ENCODE peak calls at places on chromosomes 11 and 22, in nine cellular contexts. H is MM.1S; U is GM12865; Z is CD8-positive, alpha-beta T cell; W is ascending aorta; V is SK-N-SH; F is AG09309; E is lower lobe of right lung; N is A549. K is an unnamed sample.
A peak's percentile ranks its signal among the peaks of the same experiment; 100 is the strongest.

GRCh38 chr11:76102772-76103171 is 103.5 kb downstream of the WNT11 start:
- DNase-seq in H (no peak), U (no peak), Z (no peak), W (no peak), V (no peak), F (no peak), E (no peak), N (no peak), K (no peak)

GRCh38 chr11:102727890-102728289 is 3.1 kb upstream of the MMP8 start:
- DNase-seq in H (no peak), U (no peak), Z (no peak), W (no peak), V (no peak), F (no peak), E (no peak), N (no peak), K (no peak)

GRCh38 chr11:27447288-27447914 is 25.2 kb downstream of the LGR4 start:
- DNase-seq in H (no peak), U (no peak), Z (no peak), W (no peak), V (no peak), F (no peak), E (no peak), N (no peak), K (no peak)

GRCh38 chr11:113991718-113992458 is 17.0 kb downstream of the HTR3A start:
- DNase-seq in H (no peak), U (no peak), Z (no peak), W (no peak), V (peak; percentile 73), F (no peak), E (no peak), N (no peak), K (no peak)

GRCh38 chr22:50542416-50542927 is 3.2 kb upstream of the KLHDC7B start:
- DNase-seq in H (no peak), U (peak; percentile 95), Z (no peak), W (no peak), V (no peak), F (no peak), E (no peak), N (no peak), K (peak; percentile 89)

GRCh38 chr11:76834151-76834550 is 26.6 kb upstream of the ACER3 start:
- DNase-seq in H (no peak), U (no peak), Z (no peak), W (no peak), V (no peak), F (no peak), E (no peak), N (no peak), K (no peak)

GRCh38 chr11:15944460-15944859 is 411.9 kb downstream of the SOX6 start:
- DNase-seq in H (no peak), U (no peak), Z (no peak), W (no peak), V (no peak), F (no peak), E (no peak), N (no peak), K (no peak)

GRCh38 chr22:20434264-20434751 is 3.3 kb downstream of the SCARF2 start:
- DNase-seq in H (no peak), U (no peak), Z (no peak), W (no peak), V (no peak), F (no peak), E (peak; percentile 27), N (no peak), K (no peak)

GRCh38 chr11:119101367-119101758 is 290 bp downstream of the DPAGT1 start:
- DNase-seq in H (peak; percentile 66), U (peak; percentile 73), Z (no peak), W (no peak), V (peak; percentile 47), F (no peak), E (no peak), N (no peak), K (no peak)

GRCh38 chr11:315516-315994 is 1.7 kb downstream of the IFITM1 start:
- DNase-seq in H (no peak), U (no peak), Z (no peak), W (no peak), V (no peak), F (no peak), E (no peak), N (no peak), K (no peak)

GRCh38 chr11:67024410-67024809 is 1.5 kb downstream of the SYT12 start:
- DNase-seq in H (peak; percentile 66), U (peak; percentile 59), Z (peak; percentile 42), W (no peak), V (no peak), F (no peak), E (no peak), N (no peak), K (no peak)

GRCh38 chr22:27534720-27535125 is 266.8 kb downstream of the MN1 start:
- DNase-seq in H (no peak), U (no peak), Z (no peak), W (no peak), V (no peak), F (peak; percentile 4), E (no peak), N (no peak), K (no peak)

GRCh38 chr22:40212126-40212525 is 34.4 kb downstream of the TNRC6B start:
- DNase-seq in H (no peak), U (no peak), Z (no peak), W (no peak), V (no peak), F (no peak), E (no peak), N (no peak), K (no peak)

GRCh38 chr22:45977551-45978274 is 751 bp upstream of the WNT7B start:
- DNase-seq in H (no peak), U (no peak), Z (no peak), W (no peak), V (peak; percentile 64), F (no peak), E (no peak), N (no peak), K (no peak)

GRCh38 chr11:64638829-64639228 is 47.8 kb downstream of the SLC22A12 start:
- DNase-seq in H (no peak), U (no peak), Z (no peak), W (no peak), V (no peak), F (no peak), E (no peak), N (no peak), K (no peak)

GRCh38 chr11:119520966-119521365 is 98.0 kb upstream of the THY1 start:
- DNase-seq in H (no peak), U (no peak), Z (no peak), W (no peak), V (no peak), F (no peak), E (no peak), N (no peak), K (no peak)

GRCh38 chr11:119592642-119593041 is 136.4 kb downstream of the NECTIN1 start:
- DNase-seq in H (no peak), U (no peak), Z (no peak), W (no peak), V (no peak), F (no peak), E (no peak), N (no peak), K (no peak)

GRCh38 chr11:66388746-66389386 is 17.3 kb upstream of the SLC29A2 start:
- DNase-seq in H (peak; percentile 72), U (peak; percentile 82), Z (peak; percentile 53), W (peak; percentile 75), V (peak; percentile 60), F (no peak), E (peak; percentile 78), N (peak; percentile 53), K (peak; percentile 31)

GRCh38 chr11:87324817-87325489 is 287.2 kb downstream of the TMEM135 start:
- DNase-seq in H (no peak), U (no peak), Z (no peak), W (no peak), V (no peak), F (no peak), E (no peak), N (no peak), K (no peak)

GRCh38 chr11:12213920-12214319 is 103.5 kb downstream of the MICAL2 start:
- DNase-seq in H (no peak), U (no peak), Z (no peak), W (no peak), V (no peak), F (no peak), E (no peak), N (no peak), K (no peak)

GRCh38 chr11:45647786-45648185 is 17.6 kb downstream of the CHST1 start:
- DNase-seq in H (no peak), U (no peak), Z (no peak), W (no peak), V (no peak), F (no peak), E (no peak), N (no peak), K (no peak)

GRCh38 chr11:120568572-120569307 is 57.2 kb downstream of the GRIK4 start:
- DNase-seq in H (no peak), U (no peak), Z (no peak), W (no peak), V (no peak), F (no peak), E (no peak), N (no peak), K (no peak)

GRCh38 chr22:48894064-48894671 is 933.5 kb downstream of the BRD1 start:
- DNase-seq in H (no peak), U (no peak), Z (no peak), W (no peak), V (no peak), F (no peak), E (no peak), N (peak; percentile 5), K (no peak)
- TF ChIP-seq CTCF in H (peak; percentile 30), U (no peak), Z (no peak), W (no peak), V (peak; percentile 21), F (no peak), E (no peak), N (no peak), K (peak; percentile 11)

DNA sequence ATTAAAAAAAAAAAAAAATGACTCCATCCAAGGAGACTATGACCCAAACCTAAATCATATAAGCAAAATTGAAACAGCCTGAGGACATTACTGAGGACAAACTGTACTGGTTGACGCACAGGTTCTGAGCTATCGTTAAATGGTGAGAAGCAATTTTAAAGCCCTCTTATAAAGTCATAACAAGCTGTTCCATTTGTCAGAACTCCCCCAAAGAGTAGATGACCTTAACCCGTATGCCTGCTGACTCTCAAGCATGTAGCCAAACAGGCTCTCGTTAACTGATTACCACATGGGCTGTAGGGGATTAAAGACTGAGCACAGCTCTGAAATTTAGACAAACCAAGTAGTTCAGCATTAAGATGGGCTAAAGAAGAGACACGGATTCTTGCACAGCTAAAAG is 2.2 kb downstream of the CRYAB start:
- DNase-seq in H (no peak), U (no peak), Z (no peak), W (no peak), V (no peak), F (no peak), E (no peak), N (no peak), K (no peak)
- H3K4me3 ChIP-seq in H (no peak overlapping the region), U (no peak overlapping the region), Z (no peak overlapping the region), W (peak overlapping the region; percentile 62), V (no peak overlapping the region), F (no peak overlapping the region), E (no peak overlapping the region), N (no peak overlapping the region), K (no peak overlapping the region)

GRCh38 chr11:44351898-44352498 is 42.1 kb upstream of the ALX4 start:
- DNase-seq in H (no peak), U (no peak), Z (no peak), W (no peak), V (peak; percentile 43), F (no peak), E (no peak), N (peak; percentile 23), K (no peak)
- TF ChIP-seq CTCF in H (no peak), U (no peak), Z (no peak), W (no peak), V (peak; percentile 24), F (no peak), E (no peak), N (peak; percentile 38), K (no peak)

GRCh38 chr11:82268627-82269026 is 465.0 kb downstream of the FAM181B start:
- DNase-seq in H (peak; percentile 49), U (no peak), Z (no peak), W (no peak), V (no peak), F (no peak), E (no peak), N (no peak), K (no peak)
- H3K4me3 ChIP-seq in H (peak overlapping the region; percentile 2), U (no peak overlapping the region), Z (no peak overlapping the region), W (no peak overlapping the region), V (no peak overlapping the region), F (no peak overlapping the region), E (no peak overlapping the region), N (no peak overlapping the region), K (no peak overlapping the region)